ENCODE peak calls at places on chromosomes 11 and 22, in six cellular contexts. W, B, D, Y, Z and L are unnamed samples.

GRCh38 chr22:49025791-49026475 is 801.7 kb downstream of the BRD1 start:
- DNase-seq in B (no peak), Y (no peak), D (no peak), Z (no peak), W (no peak), L (no peak)

GRCh38 chr11:9906043-9906791 is 242.3 kb downstream of the SWAP70 start:
- DNase-seq in W (no peak), B (peak), Z (no peak), Y (peak), D (no peak), L (peak)

GRCh38 chr11:116379185-116379828 is 393.5 kb downstream of the BUD13 start:
- DNase-seq in Z (no peak), B (no peak), Y (peak), D (peak), W (no peak), L (peak)

GRCh38 chr11:47418454-47419259 is 7.6 kb downstream of the PSMC3 start:
- DNase-seq in W (no peak), Z (no peak), Y (no peak), B (no peak), D (no peak), L (no peak)

GRCh38 chr11:121563003-121563402 is 110.2 kb upstream of the SORL1-AS1 start:
- DNase-seq in B (no peak), Y (no peak), D (no peak), W (no peak), Z (no peak), L (no peak)

GRCh38 chr22:35034963-35035362 is 31.0 kb upstream of the ISX start:
- DNase-seq in W (no peak), Z (no peak), B (no peak), D (no peak), Y (no peak), L (no peak)

GRCh38 chr22:26711205-26711958 is 54.0 kb downstream of the MIAT start:
- DNase-seq in Z (peak), W (no peak), Y (peak), D (no peak), B (no peak), L (no peak)

GRCh38 chr11:64241430-64242153 is 697 bp downstream of the FKBP2 start:
- DNase-seq in Z (peak), Y (peak), B (peak), W (peak), D (peak), L (peak)

GRCh38 chr11:15885913-15886698 is 470.2 kb downstream of the SOX6 start:
- DNase-seq in D (no peak), Z (no peak), B (no peak), Y (no peak), W (no peak), L (no peak)

GRCh38 chr11:3709977-3710376 is 38.8 kb upstream of the CHRNA10 start:
- DNase-seq in Y (peak), Z (no peak), W (no peak), B (peak), D (no peak), L (peak)

GRCh38 chr11:111001986-111002616 is 243.4 kb upstream of the POU2AF2 start:
- DNase-seq in W (no peak), B (peak), Y (peak), Z (no peak), D (no peak), L (peak)

GRCh38 chr11:72116019-72116755 is 3.7 kb upstream of the ANAPC15 start:
- DNase-seq in Z (no peak), Y (no peak), D (no peak), W (no peak), B (peak), L (no peak)

GRCh38 chr11:67367836-67368227 is 5.6 kb downstream of the CLCF1 start:
- DNase-seq in D (no peak), Z (no peak), Y (no peak), W (no peak), B (no peak), L (no peak)

GRCh38 chr11:128420943-128421342 is 166.4 kb downstream of the ETS1 start:
- DNase-seq in Z (no peak), W (no peak), Y (peak), B (no peak), D (no peak), L (no peak)

GRCh38 chr11:121356357-121356756 is 63.8 kb downstream of the SC5D start:
- DNase-seq in Y (no peak), D (no peak), B (peak), Z (no peak), W (no peak), L (peak)

GRCh38 chr11:112533682-112534081 is 273.0 kb upstream of the PLET1 start:
- DNase-seq in W (no peak), B (no peak), Y (no peak), Z (no peak), D (no peak), L (no peak)

GRCh38 chr11:80136991-80137390 is 696.2 kb upstream of the TENM4 start:
- DNase-seq in W (no peak), Y (no peak), D (no peak), B (no peak), Z (no peak), L (no peak)

GRCh38 chr22:30891443-30891755 is 77.2 kb downstream of the MORC2 start:
- DNase-seq in W (no peak), B (no peak), Y (no peak), D (no peak), Z (no peak), L (no peak)

GRCh38 chr11:108916290-108916689 is 251.4 kb downstream of the DDX10 start:
- DNase-seq in W (no peak), D (no peak), Y (no peak), B (no peak), Z (no peak), L (no peak)

GRCh38 chr11:48001438-48002021 is 21.2 kb downstream of the PTPRJ start:
- DNase-seq in Y (peak), W (no peak), Z (no peak), D (no peak), B (no peak), L (peak)

GRCh38 chr11:69166186-69167115 is 10.7 kb downstream of the SMIM38 start:
- DNase-seq in Y (peak), B (peak), D (no peak), Z (peak), W (peak), L (peak)
- TF ChIP-seq CTCF in Y (peak), B (no peak), D (no peak), Z (no peak), W (no peak), L (no peak)

GRCh38 chr22:20981787-20982562 is at the start of gene LZTR1:
- DNase-seq in Y (peak), W (peak), Z (peak), B (peak), D (peak), L (peak)
- TF ChIP-seq CTCF in Y (peak), W (peak), Z (peak), B (peak), D (no peak), L (peak)

GRCh38 chr11:14308897-14309387 is 50.0 kb downstream of the RRAS2 start:
- DNase-seq in D (no peak), Y (no peak), B (no peak), Z (no peak), W (no peak), L (no peak)
- TF ChIP-seq CTCF in D (no peak), Y (no peak), B (no peak), Z (no peak), W (no peak), L (no peak)

GRCh38 chr11:17528181-17528691 is 16.0 kb downstream of the USH1C start:
- DNase-seq in Z (peak), D (peak), B (peak), W (no peak), Y (peak), L (peak)
- TF ChIP-seq CTCF in Z (peak), D (peak), B (peak), W (peak), Y (peak), L (peak)

GRCh38 chr22:29833392-29833949 is 4.6 kb downstream of the ASCC2 start:
- DNase-seq in Y (no peak), D (no peak), W (no peak), B (no peak), Z (no peak), L (no peak)

GRCh38 chr22:29838599-29838956 is 504 bp upstream of the ASCC2 start:
- DNase-seq in B (no peak), D (no peak), W (no peak), Y (no peak), Z (no peak), L (no peak)

GRCh38 chr22:29840498-29840897 is 2.4 kb upstream of the ASCC2 start:
- DNase-seq in W (no peak), D (no peak), Y (no peak), B (peak), Z (no peak), L (no peak)

GRCh38 chr22:29842172-29842571 is 4.1 kb upstream of the ASCC2 start:
- DNase-seq in W (no peak), B (no peak), D (no peak), Y (no peak), Z (no peak), L (no peak)

DNA sequence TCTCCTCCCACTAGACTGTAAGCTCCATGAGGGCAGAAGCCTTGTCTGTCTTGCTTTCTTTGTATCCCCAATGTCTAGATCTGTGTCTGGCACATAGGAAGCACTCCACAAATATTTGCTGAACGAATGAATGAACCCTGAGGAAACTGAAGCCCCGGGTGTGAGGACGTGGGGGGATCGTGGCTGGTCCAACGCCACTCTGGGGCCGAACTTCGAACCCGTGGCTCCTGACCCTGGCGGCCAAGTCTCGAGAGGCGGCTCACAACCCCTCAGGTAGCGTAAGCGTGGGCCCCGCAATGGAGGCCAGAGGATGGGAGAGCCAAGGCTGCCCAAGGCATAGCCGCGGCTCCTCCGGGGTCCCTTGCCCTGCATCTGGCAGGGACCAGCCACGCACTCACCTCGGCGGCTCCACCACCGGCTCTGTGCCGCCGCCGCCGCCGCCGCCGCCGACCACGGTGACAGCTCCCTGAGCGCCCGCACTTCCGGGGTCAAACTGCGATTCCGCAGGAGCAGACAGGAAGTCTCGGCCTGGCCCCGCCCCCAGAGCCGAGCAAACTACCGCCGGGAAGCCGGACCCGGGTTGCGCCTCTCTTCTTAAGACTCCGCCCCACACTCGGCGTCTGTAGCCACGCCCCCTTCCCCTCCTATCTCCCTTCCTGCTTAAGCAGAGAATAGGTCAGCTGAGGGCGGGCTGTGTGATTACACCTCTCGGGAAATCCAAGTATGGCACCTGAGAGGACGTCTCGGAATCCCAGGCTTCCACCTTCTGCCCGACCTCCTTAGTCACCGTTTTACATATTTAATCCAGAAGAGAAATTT is at the start of gene ASCC2:
- DNase-seq in Y (peak), Z (peak), W (peak), D (peak), B (peak), L (peak)
- TF ChIP-seq CTCF in Y (no peak), Z (no peak), W (no peak), D (no peak), B (no peak), L (no peak)

DNA sequence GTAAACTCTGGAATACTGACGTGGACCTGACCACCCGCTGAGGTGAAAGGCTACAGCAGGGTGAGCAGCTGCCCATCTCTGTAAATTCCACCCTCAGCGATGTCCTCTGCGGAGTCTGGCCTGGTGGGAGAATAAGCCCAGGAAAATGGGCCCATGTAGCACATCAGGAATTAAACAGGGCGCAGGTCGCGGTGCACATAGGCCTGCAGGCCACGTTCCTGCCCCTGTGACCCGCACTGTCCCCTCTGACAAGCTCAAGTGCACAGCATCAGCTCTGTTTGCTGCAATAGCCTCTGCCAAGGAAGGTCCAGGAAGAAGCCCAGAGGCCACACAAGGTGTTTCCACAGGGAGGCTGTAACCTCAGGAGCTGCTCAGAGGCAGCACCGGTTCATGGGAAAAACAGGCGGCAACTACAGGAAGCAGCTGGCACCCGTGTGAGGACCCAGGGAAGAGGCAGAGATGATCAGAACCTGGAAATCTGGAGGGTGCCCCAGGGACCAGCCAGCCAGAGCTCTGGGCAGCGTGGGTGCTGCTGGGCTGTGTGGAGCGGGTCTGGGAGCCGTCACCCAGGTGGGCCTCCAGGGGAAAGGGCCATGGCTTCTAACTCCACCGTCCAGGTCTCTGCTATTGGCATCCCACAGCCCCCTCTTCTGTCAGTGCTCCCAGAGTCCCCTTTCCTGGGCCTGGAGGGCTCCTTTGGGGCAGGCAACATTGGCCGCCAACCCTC is 808 bp upstream of the IFITM2 start:
- DNase-seq in D (no peak), B (no peak), Z (no peak), Y (no peak), W (no peak), L (no peak)
- TF ChIP-seq CTCF in D (no peak), B (no peak), Z (no peak), Y (no peak), W (no peak), L (no peak)

DNA sequence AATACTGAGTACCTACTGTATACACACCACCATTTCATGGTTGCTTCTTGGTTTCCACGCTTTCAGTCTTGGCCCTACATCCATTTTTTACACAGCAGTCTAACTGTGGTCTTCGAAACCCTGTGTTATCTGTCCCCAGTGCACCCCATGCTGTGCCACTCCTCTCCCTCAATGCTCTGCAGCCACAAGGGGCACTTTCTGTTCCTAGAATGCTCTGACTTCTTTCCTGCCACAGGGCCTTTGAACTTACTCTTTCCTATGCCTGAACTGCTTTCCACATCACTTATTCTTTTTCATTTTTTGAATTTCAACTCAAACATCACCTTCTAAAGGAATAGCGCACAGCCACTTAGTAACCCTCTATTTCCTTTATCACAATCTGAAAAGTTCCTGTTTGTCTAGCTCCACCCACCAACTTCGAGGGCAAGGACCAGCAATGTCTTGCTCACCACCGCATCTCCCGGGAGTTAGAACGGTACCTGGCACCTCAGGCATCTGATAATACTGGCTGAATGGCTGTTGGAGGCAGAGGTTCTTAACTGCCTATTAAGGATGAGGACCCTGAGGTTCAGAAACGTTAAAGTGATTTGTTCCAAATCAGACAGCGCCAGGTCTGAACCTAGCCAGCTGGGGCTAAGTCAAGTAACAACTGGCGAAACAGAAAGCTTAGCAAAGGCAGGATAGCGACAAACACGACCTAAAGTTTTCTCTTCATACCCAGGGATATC is 568 bp downstream of the ALG8 start:
- DNase-seq in Y (no peak), W (no peak), Z (peak), D (peak), B (peak), L (peak)
- TF ChIP-seq CTCF in Y (no peak), W (no peak), Z (peak), D (no peak), B (peak), L (no peak)

GRCh38 chr11:131512228-131512627 is 141.8 kb downstream of the NTM start:
- DNase-seq in W (no peak), Z (no peak), D (no peak), B (no peak), Y (no peak), L (no peak)

GRCh38 chr11:131514062-131514461 is 143.6 kb downstream of the NTM start:
- DNase-seq in Y (no peak), D (no peak), W (no peak), Z (no peak), B (no peak), L (no peak)

GRCh38 chr11:131506376-131506775 is 136.0 kb downstream of the NTM start:
- DNase-seq in W (no peak), Y (no peak), B (no peak), Z (no peak), D (peak), L (no peak)

GRCh38 chr11:131510662-131511061 is 140.2 kb downstream of the NTM start:
- DNase-seq in Z (no peak), W (no peak), B (no peak), D (no peak), Y (no peak), L (no peak)

GRCh38 chr11:131511794-131512193 is 141.4 kb downstream of the NTM start:
- DNase-seq in Z (peak), D (peak), B (no peak), Y (no peak), W (no peak), L (no peak)
- TF ChIP-seq CTCF in Z (peak), D (peak), B (peak), Y (peak), W (no peak), L (no peak)

DNA sequence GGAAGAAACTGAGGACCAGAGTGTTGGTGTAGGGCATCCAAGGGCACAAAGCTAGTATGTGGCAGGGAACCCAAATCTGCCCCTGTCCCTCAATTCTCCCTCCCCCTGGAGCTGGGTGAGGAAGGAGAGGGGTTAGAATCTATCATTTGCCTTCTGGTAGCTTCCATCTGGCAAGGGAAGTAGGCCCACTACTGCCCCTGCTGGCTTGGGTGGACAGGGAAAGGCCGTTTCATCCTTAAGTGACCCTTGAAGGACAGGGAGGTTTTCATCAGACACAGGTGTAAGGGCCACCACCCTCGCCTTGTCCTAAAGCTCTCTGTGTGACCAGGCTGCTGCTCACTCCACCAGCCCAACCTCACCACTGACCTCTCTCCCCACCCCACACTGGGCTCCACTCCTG is 22.1 kb downstream of the NECTIN1 start:
- DNase-seq in D (no peak), W (no peak), Y (no peak), B (no peak), Z (no peak), L (no peak)
- TF ChIP-seq CTCF in D (peak), W (no peak), Y (peak), B (peak), Z (peak), L (no peak)